ENCODE peak calls at places on chromosome 1, in seven cellular contexts. S is GM19239, R is non-pigmented ciliary epithelial cell, U is NCI-H774, P is HepG2, D is iPS-NIHi11, A is tibial artery. X is an unnamed sample.

GRCh38 chr1:223301346-223301745 is 62.6 kb downstream of the SUSD4 start:
- DNase-seq in P (no peak), U (no peak), S (no peak), D (no peak), A (no peak), R (no peak), X (no peak)

GRCh38 chr1:87202922-87203655 is 125.6 kb upstream of the LMO4 start:
- DNase-seq in P (no peak), U (no peak), D (no peak), A (no peak), S (no peak), R (no peak), X (no peak)

GRCh38 chr1:39213511-39214002 is 9.1 kb downstream of the MACF1 start:
- DNase-seq in S (no peak), A (no peak), R (no peak), D (no peak), U (no peak), P (no peak), X (no peak)

GRCh38 chr1:10052347-10052746 is 19.6 kb downstream of the UBE4B start:
- DNase-seq in R (no peak), D (no peak), A (peak), S (no peak), P (no peak), U (no peak), X (no peak)

GRCh38 chr1:15945832-15946448 is 30.0 kb downstream of the ZBTB17 start:
- DNase-seq in A (no peak), D (no peak), R (no peak), U (no peak), P (no peak), S (no peak), X (no peak)

GRCh38 chr1:214205053-214205452 is 75.9 kb upstream of the SMYD2 start:
- DNase-seq in U (no peak), R (no peak), D (no peak), S (no peak), A (no peak), P (no peak), X (no peak)

GRCh38 chr1:93353286-93353685 is 7.6 kb downstream of the DR1 start:
- DNase-seq in U (no peak), P (no peak), S (no peak), D (no peak), R (no peak), A (no peak), X (no peak)

GRCh38 chr1:241443561-241443960 is 76.0 kb downstream of the FH start:
- DNase-seq in S (no peak), R (no peak), U (no peak), A (no peak), D (no peak), P (no peak), X (no peak)

GRCh38 chr1:172326171-172326570 is 94.3 kb upstream of the C1orf105 start:
- DNase-seq in R (no peak), P (no peak), S (no peak), D (no peak), U (no peak), A (no peak), X (no peak)